ENCODE peak calls at places on chromosomes 3 and 15, in six cellular contexts. I, L, V, M, D and A are unnamed samples.

GRCh38 chr15:63191895-63192603 is 2.6 kb downstream of the RAB8B start:
- DNase-seq in D (no peak), M (no peak), L (no peak), V (no peak), I (no peak), A (no peak)

GRCh38 chr15:40974921-40975320 is 21.6 kb downstream of the CHAC1 start:
- DNase-seq in L (no peak), M (no peak), V (no peak), I (no peak), D (no peak), A (no peak)

GRCh38 chr3:43162573-43163084 is 56.8 kb upstream of the POMGNT2 start:
- DNase-seq in I (no peak), V (no peak), D (no peak), M (no peak), L (no peak), A (no peak)

GRCh38 chr3:177553012-177553411 is 355.7 kb upstream of the TBL1XR1 start:
- DNase-seq in M (no peak), V (no peak), D (no peak), I (no peak), L (no peak), A (no peak)

GRCh38 chr15:49428392-49429095 is 5.5 kb downstream of the FGF7 start:
- DNase-seq in V (peak; percentile 79), M (peak; percentile 29), L (peak; percentile 36), I (no peak), D (no peak), A (no peak)

GRCh38 chr15:51874751-51875644 is 45.5 kb downstream of the TMOD3 start:
- DNase-seq in D (no peak), I (no peak), M (no peak), L (peak; percentile 88), V (peak; percentile 97), A (peak; percentile 54)

GRCh38 chr3:20256144-20256543 is 70.1 kb upstream of the SGO1 start:
- DNase-seq in V (no peak), L (no peak), M (no peak), D (no peak), I (no peak), A (no peak)

GRCh38 chr3:98269846-98270245 is 5.8 kb downstream of the OR5H6 start:
- DNase-seq in D (no peak), I (no peak), L (no peak), V (no peak), M (no peak), A (no peak)

GRCh38 chr15:77568960-77569646 is 63.6 kb downstream of the LINGO1 start:
- DNase-seq in M (no peak), D (no peak), V (no peak), I (no peak), L (no peak), A (peak; percentile 34)

GRCh38 chr15:47477253-47477652 is 240.1 kb upstream of the SEMA6D start:
- DNase-seq in M (no peak), D (no peak), I (no peak), V (no peak), L (no peak), A (no peak)

GRCh38 chr3:70989174-70989573 is 594.4 kb downstream of the FOXP1 start:
- DNase-seq in V (peak; percentile 82), D (no peak), L (peak; percentile 58), M (no peak), I (no peak), A (no peak)

GRCh38 chr3:114650808-114651207 is 357.0 kb downstream of the TIGIT start:
- DNase-seq in M (no peak), V (peak; percentile 56), I (no peak), D (no peak), L (no peak), A (no peak)

GRCh38 chr15:39426552-39427532 is 154.0 kb upstream of the THBS1 start:
- DNase-seq in I (no peak), V (peak; percentile 97), L (no peak), D (no peak), M (peak; percentile 29), A (no peak)

GRCh38 chr15:88932875-88933330 is 19.7 kb upstream of the MFGE8 start:
- DNase-seq in L (no peak), I (no peak), M (no peak), D (no peak), V (no peak), A (no peak)

GRCh38 chr15:37860896-37861295 is 73.5 kb upstream of the TMCO5A start:
- DNase-seq in L (no peak), D (no peak), M (no peak), I (no peak), V (no peak), A (no peak)

GRCh38 chr3:155420869-155421486 is 127.5 kb upstream of the STRIT1 start:
- DNase-seq in L (no peak), D (no peak), V (no peak), I (no peak), M (no peak), A (no peak)

GRCh38 chr3:172154768-172155649 is 115.6 kb downstream of the FNDC3B start:
- DNase-seq in D (no peak), I (no peak), L (no peak), M (no peak), V (no peak), A (no peak)

GRCh38 chr3:62567097-62568021 is 194.0 kb upstream of the FEZF2 start:
- DNase-seq in V (peak; percentile 90), D (peak; percentile 46), M (peak; percentile 9), L (peak; percentile 37), I (no peak), A (no peak)

GRCh38 chr15:70670680-70671079 is 92.7 kb downstream of the UACA start:
- DNase-seq in L (no peak), I (no peak), D (no peak), M (no peak), V (no peak), A (no peak)

GRCh38 chr15:65331811-65332210 is 27.3 kb downstream of the RNU5B-1 start:
- DNase-seq in I (no peak), L (no peak), D (no peak), M (no peak), V (no peak), A (no peak)

GRCh38 chr3:127020543-127020942 is 37.6 kb downstream of the PLXNA1 start:
- DNase-seq in L (no peak), M (no peak), V (no peak), I (no peak), D (no peak), A (no peak)

GRCh38 chr15:33190539-33190938 is 4.0 kb downstream of the FMN1 start:
- DNase-seq in M (no peak), I (no peak), L (no peak), V (no peak), D (no peak), A (no peak)

GRCh38 chr15:33191641-33192040 is 2.9 kb downstream of the FMN1 start:
- DNase-seq in I (no peak), L (no peak), V (no peak), M (no peak), D (no peak), A (no peak)

GRCh38 chr15:33183334-33183733 is 11.2 kb downstream of the FMN1 start:
- DNase-seq in D (no peak), M (no peak), L (no peak), I (no peak), V (no peak), A (no peak)

GRCh38 chr15:33188654-33189257 is 5.8 kb downstream of the FMN1 start:
- DNase-seq in M (no peak), L (no peak), V (no peak), D (no peak), I (no peak), A (no peak)

DNA sequence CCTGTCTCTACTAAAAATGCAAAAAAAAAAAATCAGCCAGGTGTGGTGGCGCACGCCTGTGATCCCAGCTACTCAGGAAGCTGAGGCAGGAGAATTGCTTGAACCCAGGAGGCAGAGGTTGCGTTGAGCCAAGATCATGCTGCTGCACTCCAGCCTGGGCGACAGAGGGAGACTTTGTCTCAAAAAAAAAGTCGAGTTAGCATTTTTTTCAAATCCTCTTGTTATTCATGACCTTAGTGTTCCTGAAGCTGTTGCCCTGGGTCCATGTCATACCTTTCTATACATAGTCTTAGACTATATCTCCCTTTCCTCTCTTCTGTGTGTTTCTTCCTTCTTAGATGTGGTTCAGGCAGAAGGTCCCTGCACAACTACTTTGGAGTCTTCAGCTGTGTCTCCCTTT is 6.4 kb downstream of the FMN1 start:
- DNase-seq in V (no peak), M (no peak), I (no peak), D (no peak), L (no peak), A (no peak)
- TF ChIP-seq CTCF in V (no peak), M (no peak), I (no peak), D (no peak), L (no peak), A (no peak)

DNA sequence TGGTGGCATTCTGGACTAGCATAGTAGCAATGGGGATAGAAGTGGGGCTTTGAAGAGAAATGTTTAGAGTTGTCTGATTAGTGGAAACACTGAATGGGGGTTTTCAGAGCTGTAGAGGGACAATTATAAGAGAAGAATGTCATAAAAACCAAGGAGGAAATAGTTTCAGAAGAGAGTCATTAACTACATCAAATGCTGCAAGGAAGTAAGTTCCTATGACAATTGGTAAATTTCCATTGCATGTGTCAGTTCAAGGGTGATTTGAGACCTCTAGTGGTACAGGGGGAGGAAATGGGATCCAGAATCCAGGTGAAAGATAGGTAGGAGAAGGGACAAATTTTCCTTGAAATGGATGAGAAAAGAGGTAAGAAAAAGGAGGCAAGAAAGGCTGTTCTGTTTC is 68.3 kb upstream of the TBC1D5 start:
- DNase-seq in D (no peak), M (no peak), V (peak; percentile 65), L (peak; percentile 38), I (no peak), A (no peak)
- TF ChIP-seq CTCF in D (no peak), M (no peak), V (peak; percentile 48), L (peak; percentile 52), I (peak; percentile 36), A (no peak)

GRCh38 chr3:63655519-63655918 is 3.0 kb downstream of the SNTN start:
- DNase-seq in V (peak; percentile 96), L (peak; percentile 89), D (no peak), M (no peak), I (no peak), A (no peak)

GRCh38 chr3:63662500-63662899 is 10.0 kb downstream of the SNTN start:
- DNase-seq in I (peak; percentile 12), D (no peak), V (peak; percentile 27), L (no peak), M (no peak), A (peak; percentile 35)

GRCh38 chr3:63662011-63662410 is 9.5 kb downstream of the SNTN start:
- DNase-seq in D (no peak), V (no peak), I (no peak), M (no peak), L (no peak), A (no peak)

GRCh38 chr3:63656791-63657190 is 4.3 kb downstream of the SNTN start:
- DNase-seq in M (no peak), L (no peak), D (no peak), V (peak; percentile 76), I (no peak), A (no peak)

GRCh38 chr3:63661242-63661641 is 8.8 kb downstream of the SNTN start:
- DNase-seq in D (no peak), M (no peak), I (no peak), V (no peak), L (no peak), A (peak; percentile 23)
- TF ChIP-seq CTCF in D (no peak), M (no peak), I (no peak), V (peak; percentile 38), L (no peak), A (no peak)

DNA sequence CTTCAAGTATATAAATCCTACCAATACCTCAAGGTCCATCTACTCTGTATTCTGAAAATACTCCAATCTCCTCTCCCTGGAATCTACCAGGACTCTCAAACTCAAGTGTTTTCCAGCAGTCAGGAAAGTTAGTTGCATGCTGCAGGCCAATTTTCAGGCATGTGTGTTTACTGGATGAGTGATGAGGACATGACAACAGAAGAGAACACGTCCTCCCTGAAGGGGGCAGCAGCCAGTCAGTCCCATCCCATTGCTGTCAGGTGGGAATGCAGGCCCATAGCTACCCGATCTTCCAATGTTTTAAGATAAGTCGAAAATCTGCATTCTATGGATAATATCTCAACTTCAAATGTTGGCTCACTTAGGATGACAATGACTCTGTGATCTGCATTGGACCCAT is 496.2 kb downstream of the FHIT start:
- DNase-seq in I (no peak), L (no peak), M (no peak), V (no peak), D (no peak), A (no peak)
- TF ChIP-seq CTCF in I (no peak), L (no peak), M (peak; percentile 12), V (peak; percentile 18), D (no peak), A (no peak)